ENCODE peak calls at places on chromosomes 1 and 21, in ten cellular contexts. N is fibroblast of lung, H is AG10803, M is foreskin fibroblast, Y is GM06990, X is pancreas, O is heart right ventricle, Q is stomach, A is brain microvascular endothelial cell, G is esophagus muscularis mucosa. E is an unnamed sample.
A peak's percentile ranks its signal among the peaks of the same experiment; 100 is the strongest.

GRCh38 chr1:119884700-119885099 is 11.6 kb downstream of the ADAM30 start:
- DNase-seq in N (no peak), H (peak; percentile 31), M (peak; percentile 51), Y (no peak), X (no peak), O (no peak), Q (no peak), A (no peak), G (no peak), E (no peak)

GRCh38 chr1:235917267-235917811 is 50.6 kb upstream of the LYST start:
- DNase-seq in N (peak; percentile 99), H (peak; percentile 99), M (peak; percentile 99), Y (no peak), X (peak; percentile 61), O (no peak), Q (peak; percentile 58), A (peak; percentile 99), G (peak; percentile 94), E (no peak)

GRCh38 chr1:160997323-160998038 is 23.5 kb downstream of the F11R start:
- DNase-seq in N (peak; percentile 63), H (peak; percentile 56), M (peak; percentile 67), Y (no peak), X (peak; percentile 67), O (peak; percentile 45), Q (peak; percentile 83), A (peak; percentile 71), G (no peak), E (peak; percentile 81)

GRCh38 chr1:238653693-238654321 is 732.6 kb upstream of the CHRM3 start:
- DNase-seq in N (peak; percentile 93), H (peak; percentile 53), M (peak; percentile 8), Y (no peak), X (no peak), O (no peak), Q (no peak), A (peak; percentile 79), G (no peak), E (no peak)

GRCh38 chr1:99648107-99648506 is 2.2 kb downstream of the PALMD start:
- DNase-seq in N (peak; percentile 29), H (no peak), M (no peak), Y (no peak), X (peak; percentile 18), O (peak; percentile 74), Q (no peak), A (no peak), G (no peak), E (no peak)

GRCh38 chr1:151998611-151999362 is 5.1 kb upstream of the S100A10 start:
- DNase-seq in N (no peak), H (no peak), M (no peak), Y (no peak), X (no peak), O (no peak), Q (no peak), A (no peak), G (no peak), E (no peak)

GRCh38 chr1:99737016-99737415 is 29.4 kb downstream of the FRRS1 start:
- DNase-seq in N (peak; percentile 68), H (peak; percentile 75), M (peak; percentile 82), Y (no peak), X (no peak), O (no peak), Q (no peak), A (peak; percentile 73), G (no peak), E (peak; percentile 34)

GRCh38 chr1:1552263-1552639 is 11.8 kb upstream of the TMEM240 start:
- DNase-seq in N (no peak), H (no peak), M (no peak), Y (no peak), X (no peak), O (no peak), Q (no peak), A (no peak), G (no peak), E (no peak)

GRCh38 chr1:34987018-34987417 is 1.9 kb upstream of the TMEM35B start:
- DNase-seq in N (peak; percentile 39), H (peak; percentile 68), M (peak; percentile 67), Y (no peak), X (no peak), O (no peak), Q (no peak), A (no peak), G (no peak), E (no peak)

GRCh38 chr1:54045487-54045886 is 7.5 kb downstream of the TMEM59 start:
- DNase-seq in N (no peak), H (no peak), M (no peak), Y (no peak), X (no peak), O (no peak), Q (no peak), A (no peak), G (no peak), E (no peak)

GRCh38 chr1:224851210-224851849 is 78.1 kb upstream of the DNAH14 start:
- DNase-seq in N (peak; percentile 20), H (peak; percentile 58), M (peak; percentile 77), Y (peak; percentile 32), X (peak; percentile 63), O (peak; percentile 44), Q (peak; percentile 77), A (peak; percentile 18), G (no peak), E (peak; percentile 43)

GRCh38 chr1:224856973-224857372 is 72.5 kb upstream of the DNAH14 start:
- DNase-seq in N (no peak), H (no peak), M (no peak), Y (no peak), X (no peak), O (no peak), Q (no peak), A (no peak), G (no peak), E (no peak)

GRCh38 chr1:224850446-224850845 is 79.0 kb upstream of the DNAH14 start:
- DNase-seq in N (no peak), H (no peak), M (no peak), Y (no peak), X (no peak), O (no peak), Q (no peak), A (no peak), G (no peak), E (no peak)

GRCh38 chr1:224852901-224853568 is 76.4 kb upstream of the DNAH14 start:
- DNase-seq in N (peak; percentile 63), H (peak; percentile 62), M (peak; percentile 72), Y (peak; percentile 11), X (no peak), O (no peak), Q (no peak), A (peak; percentile 19), G (no peak), E (no peak)

DNA sequence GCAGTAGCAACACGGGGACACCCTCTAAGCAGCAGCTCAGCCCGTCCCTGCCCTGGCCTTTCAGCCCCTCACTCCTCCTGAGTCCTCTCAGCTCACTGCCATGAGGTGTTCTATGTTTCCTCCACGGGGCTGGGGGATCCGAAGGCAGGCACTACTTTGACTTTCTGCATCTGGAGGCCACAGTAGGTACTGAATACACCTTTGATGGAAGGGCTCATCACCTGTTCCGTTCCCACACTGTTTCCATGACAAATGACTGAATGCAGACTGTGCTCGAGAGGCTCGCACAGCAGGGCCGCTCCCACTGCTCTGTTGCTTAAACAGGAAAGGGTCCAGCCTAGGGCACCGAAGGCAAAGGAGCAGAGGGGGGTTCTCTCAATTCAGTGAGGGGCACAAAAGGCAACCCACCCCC is 77.6 kb upstream of the DNAH14 start:
- DNase-seq in N (no peak), H (no peak), M (no peak), Y (no peak), X (peak; percentile 85), O (no peak), Q (no peak), A (no peak), G (no peak), E (no peak)
- TF ChIP-seq CTCF in N (no peak), H (no peak), M (no peak), Y (no peak), X (no peak), O (peak; percentile 1), Q (no peak), A (no peak), G (no peak), E (no peak)

DNA sequence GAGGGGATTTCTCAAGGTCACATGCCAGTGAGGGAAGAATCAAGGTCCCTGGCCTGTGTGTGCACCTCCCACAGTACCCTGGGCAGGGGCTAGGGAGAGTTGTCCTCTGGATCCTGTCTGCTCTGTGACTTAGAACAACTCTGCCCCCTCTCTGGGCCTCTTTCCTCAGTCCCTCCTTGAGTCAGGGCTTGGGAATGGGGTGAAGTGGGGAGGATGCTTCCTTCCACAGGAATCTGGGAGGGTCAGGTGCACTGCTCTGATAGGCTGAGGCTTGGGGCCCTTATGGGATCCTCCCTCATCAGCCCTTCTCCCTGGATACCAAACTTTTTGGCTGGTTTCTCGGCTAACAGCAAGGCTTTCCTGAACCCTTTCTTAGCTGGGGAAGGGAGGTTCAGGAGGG is 2.5 kb downstream of the TRNP1 start:
- DNase-seq in N (no peak), H (peak; percentile 78), M (peak; percentile 93), Y (no peak), X (no peak), O (no peak), Q (no peak), A (no peak), G (no peak), E (no peak)
- H3K4me3 ChIP-seq in N (peak overlapping the region; percentile 74), H (peak overlapping the region; percentile 81), M (peak overlapping the region; percentile 84), Y (no peak overlapping the region), X (peak overlapping the region; percentile 93), O (no peak overlapping the region), Q (peak overlapping the region; percentile 90), A (no peak overlapping the region), G (no peak overlapping the region), E (no peak overlapping the region)

GRCh38 chr1:180428782-180429695 is 73.3 kb downstream of the ACBD6 start:
- DNase-seq in N (no peak), H (no peak), M (no peak), Y (no peak), X (no peak), O (no peak), Q (no peak), A (no peak), G (no peak), E (no peak)
- TF ChIP-seq CTCF in N (no peak), H (no peak), M (no peak), Y (no peak), X (no peak), O (no peak), Q (no peak), A (no peak), G (no peak), E (no peak)

GRCh38 chr21:39612233-39613028 is at the start of gene B3GALT5:
- DNase-seq in N (peak; percentile 72), H (peak; percentile 30), M (peak; percentile 70), Y (no peak), X (no peak), O (no peak), Q (no peak), A (no peak), G (peak; percentile 84), E (no peak)

GRCh38 chr21:39616373-39616772 is 3.6 kb downstream of the B3GALT5 start:
- DNase-seq in N (no peak), H (no peak), M (no peak), Y (no peak), X (no peak), O (no peak), Q (no peak), A (no peak), G (no peak), E (no peak)

GRCh38 chr21:39613029-39613934 is 542 bp downstream of the B3GALT5 start:
- DNase-seq in N (peak; percentile 35), H (peak; percentile 11), M (peak; percentile 56), Y (no peak), X (no peak), O (no peak), Q (no peak), A (no peak), G (peak; percentile 68), E (no peak)

GRCh38 chr21:39610705-39611104 is 2.0 kb upstream of the B3GALT5 start:
- DNase-seq in N (peak; percentile 7), H (no peak), M (no peak), Y (no peak), X (no peak), O (no peak), Q (no peak), A (no peak), G (peak; percentile 55), E (peak; percentile 24)

GRCh38 chr21:39611547-39612190 is 1.1 kb upstream of the B3GALT5 start:
- DNase-seq in N (peak; percentile 29), H (peak; percentile 5), M (peak; percentile 41), Y (no peak), X (no peak), O (no peak), Q (no peak), A (no peak), G (peak; percentile 53), E (no peak)
- H3K4me3 ChIP-seq in N (no peak overlapping the region), H (no peak overlapping the region), M (no peak overlapping the region), Y (no peak overlapping the region), X (peak overlapping the region; percentile 48), O (no peak overlapping the region), Q (no peak overlapping the region), A (peak overlapping the region; percentile 24), G (peak overlapping the region; percentile 52), E (no peak overlapping the region)

E was measured in Caco-2.